ENCODE peak calls at places on chromosomes 7 and 10, in eight cellular contexts. A, C, E, K, U, I, P and Q are unnamed samples.

GRCh38 chr7:80453699-80454340 is 58.0 kb downstream of the GNAT3 start:
- DNase-seq in K (peak; percentile 19), E (no peak), I (peak; percentile 40), P (no peak), U (no peak), A (peak; percentile 12), C (no peak), Q (no peak)

GRCh38 chr7:39580150-39580874 is 14.1 kb downstream of the YAE1 start:
- DNase-seq in C (peak; percentile 71), K (peak; percentile 87), I (peak; percentile 94), P (peak; percentile 82), A (peak; percentile 88), E (peak; percentile 75), U (peak; percentile 59), Q (peak; percentile 89)

GRCh38 chr7:94657771-94658693 is 2.1 kb upstream of the SGCE start:
- DNase-seq in U (peak; percentile 82), E (peak; percentile 89), K (peak; percentile 92), C (peak; percentile 92), I (peak; percentile 96), A (peak; percentile 90), P (peak; percentile 97), Q (peak; percentile 98)

GRCh38 chr10:69632516-69633199 is 2.6 kb downstream of the FAM241B start:
- DNase-seq in C (no peak), E (no peak), K (no peak), A (no peak), P (no peak), I (no peak), U (no peak), Q (no peak)

GRCh38 chr7:151085691-151086620 is at the start of gene AGAP3:
- DNase-seq in I (peak; percentile 76), P (peak; percentile 94), K (peak; percentile 67), E (peak; percentile 92), A (peak; percentile 75), C (peak; percentile 92), U (peak; percentile 83), Q (peak; percentile 92)

GRCh38 chr7:105879782-105880181 is 3.4 kb upstream of the ATXN7L1 start:
- DNase-seq in A (no peak), I (no peak), C (no peak), E (no peak), P (no peak), U (no peak), K (no peak), Q (no peak)

GRCh38 chr7:142883145-142883544 is 2.4 kb downstream of the TRPV6 start:
- DNase-seq in A (no peak), K (no peak), P (no peak), U (no peak), E (peak; percentile 4), C (no peak), I (no peak), Q (no peak)

GRCh38 chr10:1119027-1119426 is 62.8 kb downstream of the WDR37 start:
- DNase-seq in A (peak; percentile 51), I (no peak), P (no peak), E (no peak), K (no peak), U (no peak), C (no peak), Q (no peak)

GRCh38 chr7:57868771-57869483 is 418.9 kb downstream of the ZNF716 start:
- DNase-seq in A (no peak), E (no peak), I (no peak), U (no peak), P (no peak), K (no peak), C (peak; percentile 42), Q (no peak)

GRCh38 chr10:110910138-110910537 is 8.8 kb downstream of the BBIP1 start:
- DNase-seq in C (no peak), U (no peak), K (no peak), E (no peak), A (no peak), P (no peak), I (no peak), Q (no peak)

GRCh38 chr7:112162161-112163020 is 43.8 kb downstream of the DOCK4 start:
- DNase-seq in C (no peak), E (peak; percentile 47), I (peak; percentile 69), A (peak; percentile 89), U (no peak), K (no peak), P (peak; percentile 63), Q (no peak)

GRCh38 chr7:44324204-44325126 is 929 bp downstream of the CAMK2B start:
- DNase-seq in I (no peak), A (no peak), E (no peak), K (no peak), C (no peak), U (no peak), P (no peak), Q (no peak)

GRCh38 chr7:44321796-44322195 is 3.6 kb downstream of the CAMK2B start:
- DNase-seq in C (no peak), E (no peak), P (no peak), U (no peak), A (no peak), K (no peak), I (no peak), Q (no peak)

GRCh38 chr7:44320794-44321371 is 4.5 kb downstream of the CAMK2B start:
- DNase-seq in K (no peak), E (no peak), U (no peak), C (no peak), I (no peak), P (no peak), A (no peak), Q (peak; percentile 28)

GRCh38 chr7:44323381-44324203 is 1.8 kb downstream of the CAMK2B start:
- DNase-seq in C (no peak), A (no peak), P (no peak), E (no peak), U (no peak), K (no peak), I (no peak), Q (no peak)

DNA sequence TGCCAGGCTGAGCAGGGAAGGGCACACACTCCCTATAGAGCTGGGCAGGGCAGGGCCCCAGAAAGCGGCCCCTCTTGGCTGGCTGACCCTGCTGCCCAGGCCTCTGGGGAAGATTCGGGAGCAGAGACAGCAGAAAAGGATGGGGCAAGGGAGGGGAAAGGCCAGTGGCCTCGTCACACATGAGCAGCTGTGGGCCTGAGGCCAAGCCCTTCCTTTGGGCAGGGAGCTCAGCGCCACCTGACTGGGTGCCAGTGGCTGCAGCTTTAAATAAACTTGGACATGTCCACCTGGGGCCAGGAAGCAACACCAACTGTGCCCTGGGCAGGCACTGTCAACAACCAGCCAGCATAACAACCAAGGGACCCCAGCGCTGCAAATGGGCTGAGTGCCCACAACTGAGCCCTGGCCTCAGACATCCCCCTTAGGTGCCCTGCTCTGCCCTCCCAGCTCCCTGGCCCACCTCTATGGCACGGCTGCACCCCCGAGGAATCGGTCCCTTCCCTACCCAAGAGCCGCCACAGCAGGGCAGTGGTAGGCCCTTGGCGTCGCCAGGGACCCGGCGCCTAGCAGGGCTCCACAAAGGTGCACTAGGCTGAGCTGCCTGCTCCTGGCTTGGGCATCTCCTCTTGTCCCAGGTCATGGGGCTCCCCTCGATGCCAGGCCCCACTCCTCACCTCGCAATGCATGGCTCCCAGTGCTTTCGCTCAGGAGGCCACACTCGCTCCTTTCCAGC is 2.6 kb downstream of the CAMK2B start:
- DNase-seq in C (no peak), U (peak; percentile 94), I (no peak), A (no peak), E (peak; percentile 85), P (no peak), K (no peak), Q (peak; percentile 56)
- TF ChIP-seq POLR2A in C (no peak), U (peak; percentile 53), I (no peak), A (no peak), E (peak; percentile 36), P (no peak), K (no peak), Q (no peak)

GRCh38 chr7:71283802-71284201 is 151.9 kb downstream of the GALNT17 start:
- DNase-seq in I (no peak), A (no peak), C (no peak), U (no peak), K (no peak), P (no peak), E (no peak), Q (no peak)

GRCh38 chr7:71286924-71287323 is 155.0 kb downstream of the GALNT17 start:
- DNase-seq in K (no peak), I (no peak), C (no peak), P (no peak), A (no peak), E (no peak), U (no peak), Q (no peak)

GRCh38 chr7:71286336-71286735 is 154.4 kb downstream of the GALNT17 start:
- DNase-seq in U (no peak), K (no peak), P (no peak), C (no peak), A (no peak), E (no peak), I (no peak), Q (no peak)

GRCh38 chr7:71290382-71290781 is 158.4 kb downstream of the GALNT17 start:
- DNase-seq in I (no peak), K (no peak), A (no peak), C (no peak), P (no peak), U (no peak), E (peak; percentile 63), Q (no peak)

DNA sequence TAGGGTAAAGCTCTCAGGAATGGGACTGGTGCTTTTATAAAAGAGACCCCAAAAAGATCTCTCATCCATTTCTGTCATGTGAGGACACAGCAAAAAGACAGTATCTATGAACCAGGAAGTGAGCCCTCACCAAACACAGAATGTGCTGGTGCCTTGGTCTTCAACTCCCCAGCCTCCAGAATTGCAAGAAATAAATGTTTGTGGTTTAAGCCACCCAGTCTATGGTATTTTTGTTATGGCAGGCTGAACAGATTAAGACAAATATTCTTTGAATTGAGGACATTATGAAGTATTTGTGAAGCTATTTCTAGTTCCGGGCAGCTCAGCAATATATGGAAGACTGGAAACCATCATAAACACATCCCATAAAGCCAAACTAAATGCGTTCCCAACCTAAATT is 153.7 kb downstream of the GALNT17 start:
- DNase-seq in P (no peak), A (no peak), I (no peak), C (no peak), K (no peak), E (no peak), U (no peak), Q (no peak)
- H3K27ac ChIP-seq in P (no peak overlapping the region), A (no peak overlapping the region), I (no peak overlapping the region), C (no peak overlapping the region), K (no peak overlapping the region), E (no peak overlapping the region), U (no peak overlapping the region), Q (no peak overlapping the region)

GRCh38 chr7:1159933-1160664 is at the start of gene ZFAND2A:
- DNase-seq in P (peak; percentile 99), E (peak; percentile 99), A (peak; percentile 92), I (peak; percentile 97), C (peak; percentile 99), K (peak; percentile 89), U (peak; percentile 97), Q (peak; percentile 99)
- TF ChIP-seq POLR2A in P (peak; percentile 87), E (peak; percentile 92), A (peak; percentile 66), I (peak; percentile 57), C (peak; percentile 81), K (peak; percentile 85), U (peak; percentile 93), Q (peak; percentile 94)

DNA sequence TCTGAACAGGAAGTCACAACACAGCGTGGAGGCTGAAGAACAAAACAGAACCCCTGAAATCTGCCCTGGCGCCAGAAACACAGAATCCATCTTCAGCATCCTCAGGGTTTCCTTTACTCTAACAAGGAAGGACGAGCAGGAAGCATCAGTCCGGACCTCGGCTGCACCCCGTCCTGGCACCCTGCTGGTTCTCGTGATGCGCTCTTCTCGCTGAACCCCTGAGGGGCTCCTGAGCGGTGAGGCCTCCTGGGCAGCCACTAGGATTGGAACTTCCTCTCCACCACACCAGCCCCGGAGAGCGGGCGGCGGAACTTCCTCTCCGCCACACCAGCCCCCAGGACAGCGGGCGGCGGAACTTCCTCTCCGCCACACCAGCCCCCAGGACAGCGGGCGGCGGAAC is 461.9 kb downstream of the PTPRN2 start:
- DNase-seq in C (no peak), I (no peak), A (no peak), P (no peak), E (no peak), K (no peak), U (no peak), Q (no peak)
- H3K27ac ChIP-seq in C (no peak overlapping the region), I (no peak overlapping the region), A (no peak overlapping the region), P (no peak overlapping the region), E (no peak overlapping the region), K (no peak overlapping the region), U (no peak overlapping the region), Q (no peak overlapping the region)